ENCODE peak calls at places on chromosomes 12 and 14, in ten cellular contexts. D, Z, B, I, X, H, O, W, V and K are unnamed samples. For H3K4me1, the result is how much of the 10 kb centered on the place peaks cover.

GRCh38 chr12:106144847-106145246 is 6.1 kb upstream of the NUAK1 start:
- DNase-seq in V (no peak), D (no peak), X (no peak), I (no peak), Z (no peak), B (no peak), O (no peak), H (peak), W (no peak), K (no peak)

GRCh38 chr14:62126885-62127478 is 364.8 kb downstream of the SNAPC1 start:
- DNase-seq in D (no peak), W (peak), O (no peak), H (peak), I (no peak), V (no peak), B (peak), Z (no peak), X (no peak), K (no peak)

GRCh38 chr14:104157303-104157928 is 19.0 kb downstream of the KIF26A start:
- DNase-seq in Z (no peak), I (no peak), V (no peak), W (no peak), B (no peak), O (no peak), H (no peak), X (no peak), D (no peak), K (no peak)

GRCh38 chr14:68781161-68782021 is 11.5 kb downstream of the ZFP36L1 start:
- DNase-seq in Z (peak), I (no peak), O (peak), W (no peak), V (no peak), X (no peak), D (peak), H (no peak), B (no peak), K (peak)

GRCh38 chr14:93946506-93947170 is 19.5 kb downstream of the FAM181A start:
- DNase-seq in Z (no peak), V (no peak), W (no peak), B (no peak), X (no peak), O (no peak), H (peak), D (no peak), I (no peak), K (no peak)

GRCh38 chr12:19154696-19155095 is 25.2 kb downstream of the PLEKHA5 start:
- DNase-seq in I (no peak), B (no peak), H (no peak), V (no peak), O (no peak), D (no peak), Z (no peak), X (no peak), W (no peak), K (no peak)

GRCh38 chr12:56337753-56338221 is 897 bp upstream of the IL23A start:
- DNase-seq in Z (no peak), D (no peak), X (no peak), O (no peak), I (no peak), H (no peak), W (no peak), V (no peak), B (no peak), K (no peak)

GRCh38 chr12:34347367-34347766 is 325.1 kb downstream of the ALG10 start:
- DNase-seq in W (no peak), I (no peak), V (no peak), X (no peak), O (no peak), H (no peak), Z (no peak), D (no peak), B (no peak), K (no peak)

GRCh38 chr12:32230607-32230982 is 123.9 kb downstream of the BICD1 start:
- DNase-seq in D (no peak), H (no peak), V (no peak), W (no peak), Z (no peak), X (no peak), B (no peak), I (no peak), O (no peak), K (no peak)

GRCh38 chr14:60775296-60775695 is 40.7 kb downstream of the MNAT1 start:
- DNase-seq in V (no peak), Z (no peak), H (peak), B (peak), D (no peak), I (no peak), W (no peak), O (no peak), X (no peak), K (no peak)

GRCh38 chr12:92412931-92413685 is 267.5 kb upstream of the BTG1 start:
- DNase-seq in I (no peak), V (no peak), H (peak), X (no peak), D (no peak), O (no peak), W (no peak), B (no peak), Z (no peak), K (no peak)

GRCh38 chr12:49873361-49873934 is 30.3 kb downstream of the FAIM2 start:
- DNase-seq in O (peak), D (peak), I (no peak), X (no peak), V (no peak), W (no peak), H (peak), B (no peak), Z (no peak), K (no peak)

GRCh38 chr12:104596128-104596799 is 139.5 kb downstream of the CHST11 start:
- DNase-seq in H (peak), O (no peak), D (no peak), Z (peak), X (no peak), B (no peak), W (no peak), V (no peak), I (no peak), K (peak)

GRCh38 chr12:26378721-26379120 is 183.3 kb downstream of the SSPN start:
- DNase-seq in V (no peak), I (no peak), O (no peak), H (no peak), D (no peak), X (no peak), B (peak), Z (no peak), W (no peak), K (peak)

GRCh38 chr12:69922999-69923398 is 98.0 kb downstream of the MYRFL start:
- DNase-seq in Z (no peak), H (no peak), X (no peak), B (no peak), D (no peak), I (no peak), V (no peak), W (no peak), O (no peak), K (no peak)

GRCh38 chr12:69929531-69929930 is 104.5 kb downstream of the MYRFL start:
- DNase-seq in O (no peak), X (no peak), H (peak), V (no peak), W (no peak), B (no peak), I (no peak), Z (no peak), D (no peak), K (no peak)

GRCh38 chr12:69925291-69925690 is 100.3 kb downstream of the MYRFL start:
- DNase-seq in B (no peak), V (no peak), H (no peak), Z (no peak), W (no peak), O (no peak), I (no peak), X (no peak), D (no peak), K (no peak)

GRCh38 chr12:69929125-69929524 is 104.1 kb downstream of the MYRFL start:
- DNase-seq in X (no peak), B (no peak), W (peak), V (no peak), D (no peak), H (no peak), O (no peak), I (no peak), Z (no peak), K (no peak)

DNA sequence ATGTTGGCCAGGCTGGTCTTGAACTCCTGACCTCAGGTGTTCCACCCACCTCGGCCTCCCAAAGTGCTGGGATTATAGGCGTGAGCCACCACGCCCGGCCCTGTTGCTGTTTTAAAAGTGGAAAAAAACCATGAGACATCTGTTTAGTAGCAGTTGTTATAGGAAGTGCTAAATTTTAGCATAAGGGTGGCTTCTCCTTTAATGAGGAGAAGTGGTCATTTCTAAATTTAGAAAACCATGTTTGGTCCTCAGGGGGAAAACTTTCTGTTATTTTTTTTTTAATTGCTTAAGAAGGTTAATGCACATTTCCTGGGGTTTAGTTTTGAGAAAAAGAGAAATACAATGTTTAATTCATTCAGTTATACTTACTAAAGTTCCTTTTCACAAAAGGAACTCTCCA is 102.1 kb downstream of the MYRFL start:
- DNase-seq in B (no peak), W (no peak), H (no peak), Z (no peak), O (no peak), I (no peak), V (no peak), X (no peak), D (no peak), K (no peak)
- H3K4me1 ChIP-seq in B (under half), W (under half), H (under half), Z (under half), O (under half), I (under half), V (under half), X (under half), D (under half), K (under half)

GRCh38 chr14:52950898-52951729 is at the start of gene FERMT2:
- DNase-seq in B (peak), H (peak), I (peak), O (peak), W (peak), D (peak), Z (peak), V (peak), X (no peak), K (peak)
- TF ChIP-seq POLR2A in B (peak), H (peak), I (peak), O (peak), W (no peak), D (no peak), Z (peak), V (peak), X (peak), K (no peak)

DNA sequence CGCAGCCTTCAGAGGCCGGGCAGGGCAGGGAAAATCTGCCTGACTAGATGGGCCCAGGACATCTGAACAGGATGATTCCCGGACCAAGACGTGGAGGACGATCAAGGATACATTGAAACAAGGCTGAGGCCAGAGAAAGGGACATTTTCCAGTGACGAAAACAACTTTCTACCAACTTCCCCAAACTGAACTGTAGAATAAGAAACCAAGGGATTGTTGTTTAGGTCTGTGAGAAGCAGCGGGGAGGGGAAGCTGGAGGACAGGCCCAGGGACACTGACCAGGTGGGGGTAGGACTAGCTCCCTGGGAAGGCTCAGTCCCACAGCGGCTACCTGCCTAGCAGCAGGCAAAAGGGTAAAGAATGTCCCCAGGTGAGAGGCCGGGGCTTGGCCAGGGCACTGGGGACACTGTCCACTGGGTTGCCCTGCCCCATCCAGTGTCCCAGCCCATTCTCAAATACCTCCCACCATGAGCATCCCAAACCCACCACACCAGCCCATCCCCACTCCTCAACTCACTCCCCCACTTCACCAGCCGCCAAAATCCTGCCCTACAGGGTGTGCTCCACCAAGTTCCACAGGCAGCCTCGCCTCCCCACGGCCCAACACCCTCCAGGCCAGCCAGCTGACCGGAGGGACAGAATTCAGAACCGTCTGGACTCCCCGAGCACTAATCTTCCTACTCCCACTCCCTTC is 984 bp downstream of the TNFRSF1A start:
- DNase-seq in I (no peak), Z (no peak), H (no peak), W (no peak), D (no peak), B (peak), V (peak), O (no peak), X (no peak), K (no peak)
- H3K4me1 ChIP-seq in I (half or more), Z (half or more), H (under half), W (half or more), D (half or more), B (half or more), V (under half), O (half or more), X (half or more), K (half or more)

DNA sequence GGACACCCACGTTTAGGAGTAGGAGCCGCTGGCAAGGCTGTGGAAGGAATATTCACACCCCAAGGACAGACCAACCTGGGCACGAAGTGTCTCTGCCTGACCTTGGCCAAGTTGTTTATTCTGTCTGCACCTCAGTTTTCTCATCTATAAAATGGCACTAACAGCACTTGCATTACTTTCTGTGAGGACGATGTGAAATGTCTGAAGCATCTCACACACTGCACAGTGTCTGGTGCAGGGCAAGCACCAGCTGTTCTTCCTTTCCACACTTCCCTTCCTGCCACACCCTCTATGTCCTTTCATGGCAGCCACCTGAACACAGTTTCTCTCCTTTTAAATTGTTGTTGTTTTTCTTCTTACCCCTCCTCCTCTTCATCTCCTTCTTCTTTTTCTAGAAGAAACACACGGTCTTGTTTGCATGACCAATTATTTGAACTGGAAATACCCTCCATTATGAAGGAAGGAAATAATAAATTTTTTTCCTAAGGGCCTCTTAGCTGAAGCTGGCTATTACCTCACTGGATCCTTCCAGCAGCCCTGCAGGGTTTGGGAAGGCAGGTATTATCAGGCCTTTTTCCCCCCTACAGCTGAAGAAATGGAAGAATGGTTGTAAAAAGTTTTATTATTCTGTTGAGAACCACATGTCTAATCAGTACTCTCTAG is 42.9 kb upstream of the ATP23 start:
- DNase-seq in X (no peak), V (no peak), W (no peak), B (peak), I (no peak), Z (no peak), D (no peak), H (peak), O (no peak), K (peak)
- TF ChIP-seq POLR2A in X (no peak), V (no peak), W (no peak), B (no peak), I (no peak), Z (no peak), D (no peak), H (no peak), O (no peak), K (no peak)